ENCODE peak calls at places on chromosome 5, in five cellular contexts. One of them, this sample, is unnamed.

GRCh38 chr5:175436403-175436802 is 7.6 kb downstream of the DRD1 start:
- DNase-seq in Peyer's patch: no peak
- DNase-seq in SJSA1: no peak
- DNase-seq in gastrocnemius medialis: no peak
- DNase-seq in endothelial cell of umbilical vein: no peak
- DNase-seq in this sample: no peak

GRCh38 chr5:1952021-1952420 is 69.3 kb upstream of the IRX4 start:
- DNase-seq in Peyer's patch: no peak
- DNase-seq in SJSA1: no peak
- DNase-seq in gastrocnemius medialis: no peak
- DNase-seq in endothelial cell of umbilical vein: no peak
- DNase-seq in this sample: no peak

GRCh38 chr5:1110260-1110929 is 1.5 kb downstream of the SLC12A7 start:
- DNase-seq in Peyer's patch: peak; percentile 74
- DNase-seq in SJSA1: no peak
- DNase-seq in gastrocnemius medialis: no peak
- DNase-seq in endothelial cell of umbilical vein: no peak
- DNase-seq in this sample: no peak

GRCh38 chr5:159097461-159098284 is 2.0 kb downstream of the EBF1 start:
- DNase-seq in Peyer's patch: no peak
- DNase-seq in SJSA1: peak; percentile 68
- DNase-seq in gastrocnemius medialis: no peak
- DNase-seq in endothelial cell of umbilical vein: no peak
- DNase-seq in this sample: peak; percentile 25

GRCh38 chr5:161541-162110 is 29.7 kb upstream of the LRRC14B start:
- DNase-seq in Peyer's patch: peak; percentile 27
- DNase-seq in SJSA1: no peak
- DNase-seq in gastrocnemius medialis: no peak
- DNase-seq in endothelial cell of umbilical vein: no peak
- DNase-seq in this sample: no peak

GRCh38 chr5:99815-100214 is 7.8 kb downstream of the PLEKHG4B start:
- DNase-seq in Peyer's patch: no peak
- DNase-seq in SJSA1: no peak
- DNase-seq in gastrocnemius medialis: no peak
- DNase-seq in endothelial cell of umbilical vein: no peak
- DNase-seq in this sample: no peak

GRCh38 chr5:7396169-7397004 is 449 bp downstream of the ADCY2 start:
- DNase-seq in Peyer's patch: peak; percentile 56
- DNase-seq in SJSA1: no peak
- DNase-seq in gastrocnemius medialis: no peak
- DNase-seq in endothelial cell of umbilical vein: no peak
- DNase-seq in this sample: no peak

GRCh38 chr5:115097236-115097635 is 72.5 kb downstream of the TRIM36 start:
- DNase-seq in Peyer's patch: no peak
- DNase-seq in SJSA1: no peak
- DNase-seq in gastrocnemius medialis: no peak
- DNase-seq in endothelial cell of umbilical vein: no peak
- DNase-seq in this sample: no peak

GRCh38 chr5:65796269-65796668 is 74.3 kb downstream of the NLN start:
- DNase-seq in Peyer's patch: no peak
- DNase-seq in SJSA1: no peak
- DNase-seq in gastrocnemius medialis: no peak
- DNase-seq in endothelial cell of umbilical vein: no peak
- DNase-seq in this sample: no peak

GRCh38 chr5:136174021-136174659 is 18.8 kb downstream of the SMIM32 start:
- DNase-seq in Peyer's patch: no peak
- DNase-seq in SJSA1: no peak
- DNase-seq in gastrocnemius medialis: no peak
- DNase-seq in endothelial cell of umbilical vein: peak; percentile 57
- DNase-seq in this sample: no peak

GRCh38 chr5:83718936-83719495 is 1.6 kb downstream of the HAPLN1 start:
- DNase-seq in Peyer's patch: no peak
- DNase-seq in SJSA1: no peak
- DNase-seq in gastrocnemius medialis: no peak
- DNase-seq in endothelial cell of umbilical vein: no peak
- DNase-seq in this sample: no peak

GRCh38 chr5:104998572-104998971 is 1436.0 kb upstream of the NUDT12 start:
- DNase-seq in Peyer's patch: no peak
- DNase-seq in SJSA1: no peak
- DNase-seq in gastrocnemius medialis: no peak
- DNase-seq in endothelial cell of umbilical vein: no peak
- DNase-seq in this sample: no peak

GRCh38 chr5:136006767-136007251 is 22.0 kb upstream of the TGFBI start:
- DNase-seq in Peyer's patch: no peak
- DNase-seq in SJSA1: peak; percentile 84
- DNase-seq in gastrocnemius medialis: no peak
- DNase-seq in endothelial cell of umbilical vein: no peak
- DNase-seq in this sample: no peak

GRCh38 chr5:63959177-63959982 is 2.9 kb downstream of the HTR1A start:
- DNase-seq in Peyer's patch: no peak
- DNase-seq in SJSA1: no peak
- DNase-seq in gastrocnemius medialis: no peak
- DNase-seq in endothelial cell of umbilical vein: no peak
- DNase-seq in this sample: no peak

GRCh38 chr5:32522429-32523143 is 62.8 kb upstream of the SUB1 start:
- DNase-seq in Peyer's patch: no peak
- DNase-seq in SJSA1: no peak
- DNase-seq in gastrocnemius medialis: peak; percentile 19
- DNase-seq in endothelial cell of umbilical vein: no peak
- DNase-seq in this sample: peak; percentile 33

GRCh38 chr5:135477594-135477993 is 25.4 kb upstream of the TIFAB start:
- DNase-seq in Peyer's patch: no peak
- DNase-seq in SJSA1: no peak
- DNase-seq in gastrocnemius medialis: no peak
- DNase-seq in endothelial cell of umbilical vein: no peak
- DNase-seq in this sample: no peak

GRCh38 chr5:122091942-122092600 is 14.0 kb upstream of the LOX start:
- DNase-seq in Peyer's patch: no peak
- DNase-seq in SJSA1: no peak
- DNase-seq in gastrocnemius medialis: no peak
- DNase-seq in endothelial cell of umbilical vein: peak; percentile 48
- DNase-seq in this sample: no peak

GRCh38 chr5:142319105-142319504 is 5.7 kb downstream of the SPRY4 start:
- DNase-seq in Peyer's patch: no peak
- DNase-seq in SJSA1: no peak
- DNase-seq in gastrocnemius medialis: no peak
- DNase-seq in endothelial cell of umbilical vein: no peak
- DNase-seq in this sample: no peak

GRCh38 chr5:103450333-103451061 is 112.1 kb downstream of the NUDT12 start:
- DNase-seq in Peyer's patch: no peak
- DNase-seq in SJSA1: no peak
- DNase-seq in gastrocnemius medialis: no peak
- DNase-seq in endothelial cell of umbilical vein: no peak
- DNase-seq in this sample: no peak

GRCh38 chr5:10600629-10601245 is 36.9 kb downstream of the ANKRD33B start:
- DNase-seq in Peyer's patch: no peak
- DNase-seq in SJSA1: peak; percentile 16
- DNase-seq in gastrocnemius medialis: no peak
- DNase-seq in endothelial cell of umbilical vein: no peak
- DNase-seq in this sample: no peak

GRCh38 chr5:138051441-138052296 is 18.8 kb upstream of the FAM13B start:
- DNase-seq in Peyer's patch: no peak
- DNase-seq in SJSA1: no peak
- DNase-seq in gastrocnemius medialis: no peak
- DNase-seq in endothelial cell of umbilical vein: no peak
- DNase-seq in this sample: no peak

GRCh38 chr5:16427572-16427971 is 38.0 kb downstream of the ZNF622 start:
- DNase-seq in Peyer's patch: no peak
- DNase-seq in SJSA1: no peak
- DNase-seq in gastrocnemius medialis: no peak
- DNase-seq in endothelial cell of umbilical vein: no peak
- DNase-seq in this sample: no peak

GRCh38 chr5:113140837-113141661 is 164.5 kb downstream of the DCP2 start:
- DNase-seq in Peyer's patch: no peak
- DNase-seq in SJSA1: no peak
- DNase-seq in gastrocnemius medialis: peak; percentile 31
- DNase-seq in endothelial cell of umbilical vein: no peak
- DNase-seq in this sample: no peak

GRCh38 chr5:16894236-16895057 is 41.6 kb downstream of the MYO10 start:
- DNase-seq in Peyer's patch: peak; percentile 75
- DNase-seq in SJSA1: peak; percentile 83
- DNase-seq in gastrocnemius medialis: no peak
- DNase-seq in endothelial cell of umbilical vein: peak; percentile 67
- DNase-seq in this sample: no peak

GRCh38 chr5:127587246-127587917 is 61.5 kb upstream of the CTXN3 start:
- DNase-seq in Peyer's patch: no peak
- DNase-seq in SJSA1: no peak
- DNase-seq in gastrocnemius medialis: no peak
- DNase-seq in endothelial cell of umbilical vein: no peak
- DNase-seq in this sample: no peak

GRCh38 chr5:87020099-87020934 is 247.4 kb upstream of the RASA1 start:
- DNase-seq in Peyer's patch: no peak
- DNase-seq in SJSA1: no peak
- DNase-seq in gastrocnemius medialis: peak; percentile 7
- DNase-seq in endothelial cell of umbilical vein: no peak
- DNase-seq in this sample: peak; percentile 30

GRCh38 chr5:89337-90286 is 2.4 kb upstream of the PLEKHG4B start:
- DNase-seq in Peyer's patch: no peak
- DNase-seq in SJSA1: no peak
- DNase-seq in gastrocnemius medialis: no peak
- DNase-seq in endothelial cell of umbilical vein: no peak
- DNase-seq in this sample: no peak

GRCh38 chr5:93572773-93573626 is 8.0 kb downstream of the NR2F1-AS1 start:
- DNase-seq in Peyer's patch: no peak
- DNase-seq in SJSA1: no peak
- DNase-seq in gastrocnemius medialis: no peak
- DNase-seq in endothelial cell of umbilical vein: no peak
- DNase-seq in this sample: no peak

GRCh38 chr5:151863566-151863965 is 61.1 kb downstream of the GLRA1 start:
- DNase-seq in Peyer's patch: no peak
- DNase-seq in SJSA1: no peak
- DNase-seq in gastrocnemius medialis: no peak
- DNase-seq in endothelial cell of umbilical vein: no peak
- DNase-seq in this sample: no peak

GRCh38 chr5:164735334-164735733 is 1229.9 kb downstream of the MAT2B start:
- DNase-seq in Peyer's patch: no peak
- DNase-seq in SJSA1: no peak
- DNase-seq in gastrocnemius medialis: no peak
- DNase-seq in endothelial cell of umbilical vein: no peak
- DNase-seq in this sample: no peak

DNA sequence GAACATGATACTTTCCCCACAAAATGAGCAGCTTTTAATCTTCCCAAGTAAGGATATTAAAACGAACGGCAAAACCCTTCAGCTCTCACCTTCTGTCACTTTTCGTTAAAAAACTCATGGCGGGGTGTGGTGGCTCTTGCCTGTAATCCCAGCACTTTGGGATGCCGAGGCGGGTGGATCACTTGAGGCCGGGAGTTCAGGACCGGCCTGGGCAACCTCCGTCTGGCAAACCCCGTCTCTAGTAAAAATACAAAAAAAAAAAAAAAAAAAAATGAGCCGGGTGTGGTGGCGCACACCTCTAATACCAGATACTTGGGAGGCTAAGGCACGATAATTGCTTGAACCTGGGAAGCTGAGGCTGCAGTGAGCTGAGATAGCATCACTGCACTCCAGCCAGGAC is 902 bp downstream of the TMED9 start:
- DNase-seq in Peyer's patch: no peak
- DNase-seq in SJSA1: no peak
- DNase-seq in gastrocnemius medialis: no peak
- DNase-seq in endothelial cell of umbilical vein: no peak
- DNase-seq in this sample: no peak
- H3K27ac ChIP-seq in Peyer's patch: no peak overlapping the region
- H3K27ac ChIP-seq in SJSA1: no peak overlapping the region
- H3K27ac ChIP-seq in gastrocnemius medialis: peak overlapping the region; percentile 83
- H3K27ac ChIP-seq in endothelial cell of umbilical vein: peak overlapping the region; percentile 64
- H3K27ac ChIP-seq in this sample: peak overlapping the region; percentile 74

GRCh38 chr5:157267766-157268480 is 2.0 kb downstream of the CYFIP2 start:
- DNase-seq in Peyer's patch: no peak
- DNase-seq in SJSA1: no peak
- DNase-seq in gastrocnemius medialis: peak; percentile 17
- DNase-seq in endothelial cell of umbilical vein: no peak
- DNase-seq in this sample: no peak
- H3K27ac ChIP-seq in Peyer's patch: peak overlapping the region; percentile 9
- H3K27ac ChIP-seq in SJSA1: no peak overlapping the region
- H3K27ac ChIP-seq in gastrocnemius medialis: no peak overlapping the region
- H3K27ac ChIP-seq in endothelial cell of umbilical vein: no peak overlapping the region
- H3K27ac ChIP-seq in this sample: peak overlapping the region; percentile 78

GRCh38 chr5:172859966-172860365 is 25.9 kb downstream of the ERGIC1 start:
- DNase-seq in Peyer's patch: no peak
- DNase-seq in SJSA1: no peak
- DNase-seq in gastrocnemius medialis: no peak
- DNase-seq in endothelial cell of umbilical vein: no peak
- DNase-seq in this sample: no peak

GRCh38 chr5:172862165-172862801 is 28.2 kb downstream of the ERGIC1 start:
- DNase-seq in Peyer's patch: no peak
- DNase-seq in SJSA1: no peak
- DNase-seq in gastrocnemius medialis: no peak
- DNase-seq in endothelial cell of umbilical vein: peak; percentile 49
- DNase-seq in this sample: no peak

GRCh38 chr5:172861461-172861860 is 27.4 kb downstream of the ERGIC1 start:
- DNase-seq in Peyer's patch: no peak
- DNase-seq in SJSA1: no peak
- DNase-seq in gastrocnemius medialis: no peak
- DNase-seq in endothelial cell of umbilical vein: no peak
- DNase-seq in this sample: no peak

GRCh38 chr5:172858990-172859811 is 25.1 kb downstream of the ERGIC1 start:
- DNase-seq in Peyer's patch: peak; percentile 81
- DNase-seq in SJSA1: peak; percentile 76
- DNase-seq in gastrocnemius medialis: peak; percentile 62
- DNase-seq in endothelial cell of umbilical vein: peak; percentile 96
- DNase-seq in this sample: no peak

DNA sequence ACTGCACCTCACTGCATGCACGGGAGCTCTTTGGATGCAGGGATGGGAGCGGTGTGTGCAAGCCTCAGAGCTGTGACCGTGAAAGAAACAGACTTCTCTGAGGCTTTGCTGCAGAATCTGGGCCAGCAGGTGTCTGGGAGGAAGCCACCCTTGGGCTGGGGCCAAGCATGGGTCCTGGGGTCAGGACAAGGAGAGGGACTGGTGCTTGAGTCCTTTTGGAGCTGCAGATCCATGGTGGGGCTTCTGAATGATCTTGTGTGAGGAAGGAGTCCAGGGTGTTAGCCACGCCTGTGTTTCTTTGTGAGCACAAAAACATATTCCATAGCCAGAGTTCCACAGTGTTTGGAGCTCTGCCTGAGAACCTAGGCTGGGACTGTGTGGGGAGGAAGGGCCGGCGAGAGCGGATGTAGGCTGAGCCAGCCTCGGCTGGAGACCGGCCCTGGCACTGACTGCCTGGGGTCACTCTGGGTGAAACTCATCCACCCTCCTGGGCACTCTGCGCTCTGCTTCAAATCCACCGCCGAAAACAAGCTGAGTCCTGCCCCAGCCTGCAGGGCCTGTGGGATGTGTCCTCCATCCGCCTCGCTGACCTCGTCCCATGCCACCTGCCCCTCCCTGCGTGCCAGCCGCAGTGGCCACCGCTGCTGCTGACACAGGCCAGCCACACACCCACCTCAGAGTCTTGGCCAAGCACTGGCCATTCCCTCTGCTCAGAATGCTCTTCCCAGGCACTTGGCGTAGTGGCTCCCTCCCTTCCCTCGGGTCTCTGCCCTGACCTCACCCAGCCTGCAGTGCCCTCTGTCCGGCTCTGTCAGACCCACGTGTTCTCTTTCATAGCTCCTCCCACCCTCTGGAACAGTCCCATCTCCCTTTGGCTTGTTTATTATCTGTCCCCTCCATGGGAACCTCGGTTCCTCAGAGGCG is 26.7 kb downstream of the ERGIC1 start:
- DNase-seq in Peyer's patch: no peak
- DNase-seq in SJSA1: no peak
- DNase-seq in gastrocnemius medialis: peak; percentile 93
- DNase-seq in endothelial cell of umbilical vein: peak; percentile 90
- DNase-seq in this sample: no peak
- H3K27ac ChIP-seq in Peyer's patch: peak overlapping the region; percentile 91
- H3K27ac ChIP-seq in SJSA1: no peak overlapping the region
- H3K27ac ChIP-seq in gastrocnemius medialis: peak overlapping the region; percentile 98
- H3K27ac ChIP-seq in endothelial cell of umbilical vein: peak overlapping the region; percentile 90
- H3K27ac ChIP-seq in this sample: no peak overlapping the region

GRCh38 chr5:128876848-128877387 is 88.4 kb upstream of the SLC27A6 start:
- DNase-seq in Peyer's patch: no peak
- DNase-seq in SJSA1: no peak
- DNase-seq in gastrocnemius medialis: no peak
- DNase-seq in endothelial cell of umbilical vein: no peak
- DNase-seq in this sample: no peak
- H3K27ac ChIP-seq in Peyer's patch: no peak overlapping the region
- H3K27ac ChIP-seq in SJSA1: no peak overlapping the region
- H3K27ac ChIP-seq in gastrocnemius medialis: no peak overlapping the region
- H3K27ac ChIP-seq in endothelial cell of umbilical vein: no peak overlapping the region
- H3K27ac ChIP-seq in this sample: no peak overlapping the region